ENCODE peak calls at places on chromosomes 12 and 14, in seven cellular contexts. E is H54, L is sigmoid colon, I is K562, Q is HCT116, Y is uterus, B is IMR-90. C is an unnamed sample.

GRCh38 chr12:1117970-1118563 is 127.0 kb downstream of the ERC1 start:
- DNase-seq in E (no peak), L (peak; percentile 81), I (peak; percentile 17), Q (peak; percentile 59), Y (peak; percentile 65), B (peak; percentile 79), C (peak; percentile 61)

GRCh38 chr14:100747021-100747586 is 20.4 kb downstream of the DLK1 start:
- DNase-seq in E (peak; percentile 57), L (peak; percentile 58), I (no peak), Q (peak; percentile 45), Y (peak; percentile 23), B (peak; percentile 92), C (peak; percentile 7)

GRCh38 chr12:77493311-77493710 is 337.4 kb upstream of the NAV3 start:
- DNase-seq in E (no peak), L (no peak), I (no peak), Q (no peak), Y (no peak), B (no peak), C (no peak)

GRCh38 chr14:24659916-24660570 is 26.1 kb upstream of the GZMB start:
- DNase-seq in E (no peak), L (no peak), I (no peak), Q (no peak), Y (no peak), B (no peak), C (no peak)

GRCh38 chr12:71201136-71201679 is 43.4 kb upstream of the TSPAN8 start:
- DNase-seq in E (no peak), L (no peak), I (no peak), Q (no peak), Y (no peak), B (no peak), C (no peak)

GRCh38 chr12:14394317-14395058 is 29.0 kb downstream of the ATF7IP start:
- DNase-seq in E (no peak), L (no peak), I (peak; percentile 66), Q (peak; percentile 79), Y (no peak), B (peak; percentile 84), C (no peak)

GRCh38 chr12:31234053-31234835 is 91.7 kb downstream of the SINHCAF start:
- DNase-seq in E (no peak), L (no peak), I (no peak), Q (no peak), Y (no peak), B (no peak), C (no peak)

GRCh38 chr12:104426926-104427546 is 29.7 kb upstream of the CHST11 start:
- DNase-seq in E (no peak), L (no peak), I (no peak), Q (no peak), Y (no peak), B (peak; percentile 70), C (no peak)

GRCh38 chr14:35576260-35576659 is 42.3 kb downstream of the INSM2 start:
- DNase-seq in E (no peak), L (no peak), I (no peak), Q (no peak), Y (no peak), B (peak; percentile 6), C (no peak)

GRCh38 chr12:101490286-101490920 is 15.3 kb downstream of the SPIC start:
- DNase-seq in E (peak; percentile 10), L (no peak), I (peak; percentile 21), Q (peak; percentile 62), Y (no peak), B (no peak), C (no peak)

GRCh38 chr14:20332386-20332945 is 613 bp downstream of the CCNB1IP1 start:
- DNase-seq in E (no peak), L (no peak), I (peak; percentile 13), Q (no peak), Y (no peak), B (no peak), C (no peak)

GRCh38 chr12:40566246-40566645 is 126.0 kb upstream of the CNTN1 start:
- DNase-seq in E (no peak), L (no peak), I (no peak), Q (no peak), Y (no peak), B (no peak), C (no peak)

GRCh38 chr14:72480465-72481243 is 413.2 kb downstream of the DPF3 start:
- DNase-seq in E (no peak), L (no peak), I (peak; percentile 76), Q (no peak), Y (no peak), B (peak; percentile 2), C (no peak)
- TF ChIP-seq POLR2A in E (no peak), L (no peak), I (no peak), Q (no peak), Y (no peak), B (no peak), C (no peak)

GRCh38 chr14:94045101-94045500 is 19.0 kb downstream of the OTUB2 start:
- DNase-seq in E (no peak), L (peak; percentile 53), I (no peak), Q (no peak), Y (no peak), B (no peak), C (no peak)

GRCh38 chr14:94043756-94044475 is 17.8 kb downstream of the OTUB2 start:
- DNase-seq in E (no peak), L (peak; percentile 52), I (no peak), Q (no peak), Y (no peak), B (no peak), C (no peak)

GRCh38 chr14:94043111-94043755 is 17.1 kb downstream of the OTUB2 start:
- DNase-seq in E (no peak), L (peak; percentile 60), I (no peak), Q (no peak), Y (no peak), B (peak; percentile 68), C (no peak)

GRCh38 chr14:94045563-94046345 is 19.6 kb downstream of the OTUB2 start:
- DNase-seq in E (no peak), L (peak; percentile 46), I (no peak), Q (no peak), Y (no peak), B (no peak), C (no peak)

DNA sequence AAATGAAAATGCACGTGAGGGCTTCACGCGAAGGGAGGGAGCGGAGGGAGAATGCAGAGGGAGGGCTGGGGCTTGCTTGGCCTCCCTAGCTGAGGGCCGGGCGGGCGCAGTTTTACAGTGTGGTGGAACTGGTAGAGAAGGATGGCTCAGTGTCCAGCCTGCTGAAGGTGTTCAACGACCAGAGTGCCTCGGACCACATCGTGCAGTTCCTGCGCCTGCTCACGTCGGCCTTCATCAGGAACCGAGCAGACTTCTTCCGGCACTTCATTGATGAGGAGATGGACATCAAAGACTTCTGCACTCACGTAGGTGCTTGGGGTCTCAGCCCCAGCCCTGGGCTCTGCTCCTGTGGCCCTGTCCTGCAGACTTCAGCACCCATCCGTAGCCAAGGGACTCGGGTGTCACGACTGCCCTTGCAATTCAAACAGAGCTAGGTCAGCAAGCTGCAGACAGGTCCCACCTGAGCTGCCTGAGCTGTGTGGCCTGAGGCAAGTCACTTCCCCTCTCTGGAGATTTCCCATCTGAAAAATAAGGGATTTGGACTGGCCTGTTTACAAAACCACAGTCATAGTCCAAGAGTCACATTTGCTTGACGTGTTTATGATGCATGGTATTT is 18.4 kb downstream of the OTUB2 start:
- DNase-seq in E (no peak), L (peak; percentile 57), I (no peak), Q (no peak), Y (no peak), B (no peak), C (no peak)
- TF ChIP-seq POLR2A in E (no peak), L (no peak), I (no peak), Q (no peak), Y (no peak), B (no peak), C (no peak)

DNA sequence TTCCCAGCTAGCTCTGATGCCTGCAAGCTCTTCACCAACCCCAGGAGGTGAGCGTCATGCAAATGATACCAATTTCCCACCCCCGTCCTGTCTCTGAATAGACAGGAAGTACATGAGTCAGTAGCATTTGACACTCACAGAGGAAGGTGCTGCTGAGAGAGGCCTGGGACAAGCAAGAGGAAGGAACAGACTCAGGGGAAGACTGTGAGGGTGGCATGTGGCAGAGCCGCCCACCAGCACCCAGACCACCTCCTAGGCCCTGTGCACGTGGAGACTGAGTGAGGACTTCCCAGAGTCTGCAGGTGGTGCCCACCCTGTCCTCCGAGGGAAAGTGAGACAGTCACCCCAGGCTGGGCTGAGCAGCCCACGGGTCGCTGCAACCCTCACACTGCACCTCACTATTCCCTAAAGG is 199.5 kb upstream of the SFSWAP start:
- DNase-seq in E (peak; percentile 73), L (no peak), I (no peak), Q (peak; percentile 3), Y (no peak), B (no peak), C (no peak)
- TF ChIP-seq POLR2A in E (no peak), L (no peak), I (no peak), Q (no peak), Y (no peak), B (no peak), C (no peak)

DNA sequence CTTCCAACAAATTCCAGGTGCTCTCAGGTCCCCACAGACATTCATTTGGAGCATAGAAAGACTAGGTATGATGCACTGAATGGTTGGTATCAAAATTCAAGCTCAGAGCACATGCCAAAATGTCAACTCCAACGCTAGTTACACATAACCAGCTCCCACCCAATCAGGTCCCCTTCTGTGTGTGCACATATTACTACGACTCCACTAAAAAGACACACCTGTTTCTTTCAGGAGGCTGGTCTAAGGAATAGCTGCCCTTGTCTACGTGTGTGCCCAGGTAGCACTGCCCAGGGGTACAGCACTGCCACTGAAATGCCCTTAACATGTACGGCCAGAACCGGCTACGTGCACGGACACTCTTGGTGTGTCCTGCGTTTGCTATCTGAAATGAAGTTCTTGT is 138.1 kb downstream of the KCNK10 start:
- DNase-seq in E (no peak), L (no peak), I (no peak), Q (no peak), Y (no peak), B (no peak), C (no peak)
- TF ChIP-seq POLR2A in E (no peak), L (no peak), I (no peak), Q (no peak), Y (no peak), B (no peak), C (no peak)

GRCh38 chr12:121248611-121249010 is 38.7 kb downstream of the P2RX4 start:
- DNase-seq in E (no peak), L (no peak), I (no peak), Q (no peak), Y (no peak), B (no peak), C (no peak)
- TF ChIP-seq POLR2A in E (no peak), L (no peak), I (no peak), Q (no peak), Y (no peak), B (no peak), C (no peak)

DNA sequence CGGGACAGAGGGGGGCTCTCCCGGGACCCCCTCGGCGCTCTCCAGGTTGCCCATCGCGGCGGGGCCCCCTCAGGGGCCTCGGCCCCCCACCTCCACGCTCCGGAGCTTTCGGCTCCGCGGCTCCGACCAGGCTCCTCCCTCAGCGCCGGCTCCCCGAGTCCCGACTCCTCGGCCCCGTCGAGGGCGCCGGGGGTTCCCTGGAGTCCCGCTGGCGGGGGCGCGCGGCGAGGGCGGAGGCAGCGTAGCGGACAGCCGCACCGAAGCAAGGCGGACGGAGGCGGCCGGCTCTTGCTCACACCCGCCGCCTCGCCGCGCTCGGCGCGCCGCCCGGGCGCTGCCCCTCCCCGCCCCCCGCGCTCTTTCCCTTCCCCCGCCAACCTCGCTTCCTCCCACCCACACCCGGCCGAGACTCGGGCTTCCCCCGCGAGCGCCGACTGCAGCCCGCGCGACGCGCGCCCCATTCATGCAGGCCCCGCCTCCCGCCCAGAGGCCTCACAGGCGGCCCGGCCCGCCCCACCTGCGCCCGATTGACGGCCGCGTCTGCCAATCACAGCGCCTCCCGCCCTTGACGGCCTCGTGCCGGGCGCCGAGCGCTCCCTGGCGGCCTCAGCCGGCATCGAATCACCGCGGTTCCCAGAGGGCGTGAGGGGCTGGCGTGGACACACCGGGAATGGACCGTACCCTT is at the start of gene FMNL3:
- DNase-seq in E (peak; percentile 90), L (peak; percentile 99), I (peak; percentile 99), Q (peak; percentile 79), Y (peak; percentile 99), B (peak; percentile 95), C (peak; percentile 97)
- TF ChIP-seq POLR2A in E (peak; percentile 56), L (peak; percentile 30), I (peak; percentile 41), Q (no peak), Y (no peak), B (peak; percentile 66), C (no peak)